ENCODE peak calls at places on chromosomes 1 and 21, in seven cellular contexts. O is HFF-Myc, X is AG04450, C is psoas muscle, Y is mucosa of descending colon, H is ovary, Q is choroid plexus epithelial cell. M is an unnamed sample.

GRCh38 chr1:19754482-19754881 is 45.2 kb downstream of the TMCO4 start:
- DNase-seq in H (no peak), Q (no peak), C (no peak), X (no peak), O (no peak), Y (no peak), M (no peak)

GRCh38 chr21:45430521-45431501 is 25.8 kb downstream of the COL18A1 start:
- DNase-seq in X (peak), H (no peak), Q (peak), Y (no peak), O (no peak), C (no peak), M (no peak)

GRCh38 chr21:17463441-17463840 is 49.4 kb upstream of the CXADR start:
- DNase-seq in Q (peak), Y (peak), X (peak), O (peak), H (no peak), C (no peak), M (no peak)

GRCh38 chr1:170593612-170594011 is 61.6 kb downstream of the GORAB start:
- DNase-seq in Q (no peak), H (no peak), X (no peak), O (no peak), Y (no peak), C (no peak), M (no peak)

GRCh38 chr1:221708076-221708571 is 33.8 kb downstream of the DUSP10 start:
- DNase-seq in Y (peak), Q (peak), C (no peak), X (no peak), O (no peak), H (no peak), M (no peak)

GRCh38 chr21:33360281-33360680 is 35.5 kb downstream of the IFNAR1 start:
- DNase-seq in C (no peak), Y (no peak), X (no peak), Q (peak), H (no peak), O (peak), M (no peak)

GRCh38 chr21:32545948-32546441 is 39.3 kb downstream of the TCP10L start:
- DNase-seq in H (no peak), C (no peak), X (no peak), O (no peak), Y (no peak), Q (no peak), M (no peak)

GRCh38 chr1:184078564-184079107 is 27.1 kb downstream of the TSEN15 start:
- DNase-seq in Q (peak), X (no peak), Y (no peak), H (no peak), O (no peak), C (no peak), M (no peak)

GRCh38 chr1:173248247-173248940 is 41.3 kb upstream of the TNFSF4 start:
- DNase-seq in Y (no peak), Q (no peak), O (no peak), X (no peak), H (no peak), C (no peak), M (no peak)

GRCh38 chr1:3012511-3013291 is 8.6 kb upstream of the ACTRT2 start:
- DNase-seq in X (no peak), O (no peak), Q (no peak), C (peak), H (peak), Y (peak), M (no peak)

GRCh38 chr1:93605026-93605425 is 76.6 kb downstream of the BCAR3 start:
- DNase-seq in H (no peak), X (no peak), Q (no peak), C (no peak), Y (no peak), O (no peak), M (no peak)

GRCh38 chr1:191641420-191642215 is 516.6 kb upstream of the RGS18 start:
- DNase-seq in Y (no peak), C (no peak), O (no peak), Q (peak), H (no peak), X (peak), M (no peak)

GRCh38 chr1:175742790-175743459 is 470 bp downstream of the TNR start:
- DNase-seq in Q (peak), X (no peak), O (peak), H (no peak), Y (peak), C (no peak), M (no peak)

GRCh38 chr1:229437443-229437842 is 3.5 kb upstream of the ACTA1 start:
- DNase-seq in C (no peak), X (no peak), Q (no peak), H (no peak), Y (no peak), O (no peak), M (no peak)

GRCh38 chr1:2290595-2291510 is 62.7 kb downstream of the SKI start:
- DNase-seq in O (peak), H (peak), Q (peak), X (peak), C (peak), Y (peak), M (peak)

GRCh38 chr1:212700892-212701819 is 1.5 kb upstream of the BATF3 start:
- DNase-seq in C (peak), Y (peak), O (no peak), Q (peak), H (peak), X (peak), M (peak)
- H3K4me3 ChIP-seq in C (peak), Y (no peak), O (peak), Q (peak), H (peak), X (peak), M (peak)

GRCh38 chr1:230584660-230585059 is 57.6 kb upstream of the COG2 start:
- DNase-seq in Q (no peak), X (no peak), H (no peak), Y (no peak), C (no peak), O (no peak), M (no peak)

GRCh38 chr1:230578621-230579020 is 63.7 kb upstream of the COG2 start:
- DNase-seq in X (no peak), C (no peak), O (no peak), Y (no peak), H (no peak), Q (no peak), M (no peak)

GRCh38 chr1:230577537-230577936 is 64.7 kb upstream of the COG2 start:
- DNase-seq in Y (no peak), Q (no peak), X (no peak), C (no peak), O (no peak), H (no peak), M (no peak)

GRCh38 chr1:230587056-230587455 is 55.2 kb upstream of the COG2 start:
- DNase-seq in C (no peak), O (no peak), Y (no peak), X (no peak), H (no peak), Q (no peak), M (no peak)

DNA sequence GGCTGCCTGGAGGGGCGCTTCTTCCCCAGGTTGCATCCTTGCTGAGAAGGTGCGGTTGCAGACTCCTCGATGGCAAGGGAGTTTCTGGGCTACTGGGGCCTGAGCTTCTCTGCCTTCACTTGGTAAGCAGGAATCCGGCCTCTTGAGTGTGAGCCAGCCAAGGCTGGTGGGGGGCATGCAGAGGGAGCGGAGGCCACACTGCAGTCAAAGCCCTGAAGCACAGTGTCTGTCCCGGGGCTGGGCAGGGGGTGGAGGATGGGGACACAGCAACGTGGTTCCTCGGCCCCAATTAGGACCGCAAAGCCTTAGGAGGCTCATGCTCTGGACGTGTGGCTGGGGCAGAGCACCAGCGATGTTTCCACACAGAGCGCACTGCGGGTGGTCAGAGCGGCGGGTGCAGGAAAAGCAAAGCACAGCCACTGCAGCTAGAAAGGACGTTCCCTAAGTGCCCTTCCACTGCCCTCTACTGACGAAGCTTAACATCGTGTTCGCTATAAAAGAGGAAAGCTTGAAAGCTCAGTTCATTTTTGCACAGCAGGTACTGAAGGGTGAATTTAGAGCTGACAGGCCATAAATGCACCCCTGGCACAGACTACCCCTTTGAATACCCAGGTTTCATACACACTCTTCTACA is 60.7 kb upstream of the COG2 start:
- DNase-seq in X (no peak), Y (no peak), O (no peak), H (no peak), C (no peak), Q (peak), M (no peak)
- TF ChIP-seq CTCF in X (no peak), Y (no peak), O (peak), H (no peak), C (no peak), Q (peak), M (no peak)

DNA sequence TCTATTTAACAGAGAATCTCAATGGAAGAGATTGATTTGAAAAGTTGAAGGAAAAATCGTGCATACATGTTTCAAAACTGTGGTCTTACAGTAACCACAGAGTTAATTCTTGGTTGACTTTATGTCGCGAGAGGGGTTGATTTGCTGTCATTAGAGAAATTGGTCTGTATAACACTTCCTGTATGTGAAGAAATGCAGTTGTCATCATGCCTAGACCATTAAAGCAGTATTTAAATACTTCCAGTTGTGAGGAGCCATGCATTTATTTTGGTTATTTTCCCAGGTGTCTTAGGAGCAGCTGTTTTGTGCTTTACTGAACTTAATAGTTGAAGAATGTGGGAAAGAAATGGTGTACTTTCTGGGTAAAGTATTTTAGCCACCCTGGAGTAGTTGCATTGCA is 76.2 kb downstream of the NFIA start:
- DNase-seq in C (no peak), Y (no peak), Q (no peak), O (no peak), H (no peak), X (no peak), M (no peak)
- H3K4me3 ChIP-seq in C (no peak), Y (no peak), Q (no peak), O (no peak), H (no peak), X (no peak), M (no peak)

DNA sequence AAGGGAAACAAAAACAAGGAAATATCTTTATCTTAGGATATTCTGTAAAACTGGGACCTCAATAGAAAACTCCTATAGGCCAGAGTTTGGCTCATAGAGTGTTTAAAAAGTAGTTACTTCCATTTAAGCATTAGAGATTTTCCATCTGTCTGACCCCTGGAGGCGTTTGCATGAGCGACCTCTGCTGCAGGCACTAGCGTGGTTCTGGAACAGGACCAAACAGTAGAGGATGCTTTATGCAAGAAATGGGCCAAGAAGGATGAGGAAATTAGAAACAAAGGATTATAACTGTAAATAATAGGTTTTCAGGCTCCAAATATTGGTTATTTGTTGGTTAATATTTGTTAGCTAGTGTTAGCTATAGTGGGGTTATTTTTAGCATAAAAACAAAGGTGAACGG is 5.7 kb downstream of the ZBTB40 start:
- DNase-seq in H (no peak), Q (peak), O (no peak), Y (no peak), C (no peak), X (no peak), M (no peak)
- TF ChIP-seq CTCF in H (no peak), Q (peak), O (peak), Y (no peak), C (no peak), X (peak), M (no peak)

GRCh38 chr1:22653741-22654140 is 705 bp downstream of the C1QB start:
- DNase-seq in X (no peak), Y (no peak), C (no peak), Q (no peak), O (no peak), H (no peak), M (no peak)
- H3K4me3 ChIP-seq in X (no peak), Y (no peak), C (peak), Q (no peak), O (no peak), H (no peak), M (no peak)

DNA sequence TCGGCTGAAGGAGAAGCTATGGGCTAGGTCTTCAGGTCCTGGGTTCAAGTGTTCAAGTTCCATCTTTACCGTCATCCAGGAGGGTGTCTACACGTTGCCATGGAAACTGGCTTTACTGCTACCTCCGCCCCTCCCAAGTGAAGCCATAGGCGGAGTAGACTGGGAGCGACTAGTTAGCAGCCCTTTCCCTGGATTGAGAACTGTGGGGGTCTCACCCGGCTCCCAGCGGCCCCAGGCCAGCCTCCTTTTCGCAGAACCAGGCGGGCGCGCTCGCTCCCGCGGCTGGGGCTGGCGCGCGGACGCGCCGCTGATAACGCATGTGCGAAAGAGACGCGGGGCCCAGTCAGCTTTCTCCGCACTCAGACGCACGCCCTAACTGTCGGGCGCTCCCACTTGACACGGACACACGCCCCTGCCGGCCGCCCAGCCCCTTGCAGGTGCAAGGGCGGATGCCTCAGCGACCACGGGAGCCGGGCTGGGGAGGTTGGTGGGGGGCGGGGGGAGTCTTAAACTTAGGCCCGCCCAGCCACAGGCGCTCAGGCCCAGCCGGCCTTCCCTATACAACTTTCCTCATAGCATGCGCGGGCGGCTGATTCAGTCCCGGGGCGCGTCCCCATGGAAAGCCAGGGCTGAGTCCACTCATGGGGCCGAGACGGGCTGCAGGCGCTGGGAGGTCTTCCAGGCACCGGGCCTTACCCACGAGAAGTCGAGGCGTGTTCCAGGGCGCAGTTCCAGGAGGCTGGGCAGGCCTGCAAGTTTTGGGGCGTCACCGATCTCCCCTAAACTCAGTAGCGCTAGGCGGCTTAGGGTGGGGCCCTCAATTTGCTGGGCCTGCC is 7.4 kb downstream of the EFNA4 start:
- DNase-seq in Q (peak), Y (peak), X (no peak), C (peak), O (no peak), H (peak), M (no peak)
- TF ChIP-seq CTCF in Q (peak), Y (peak), X (peak), C (peak), O (peak), H (peak), M (peak)

GRCh38 chr1:27622828-27623227 is 12.2 kb downstream of the FGR start:
- DNase-seq in H (no peak), C (no peak), Y (no peak), X (no peak), O (no peak), Q (no peak), M (no peak)

GRCh38 chr1:27626031-27626935 is 8.7 kb downstream of the FGR start:
- DNase-seq in Y (no peak), H (no peak), C (no peak), O (no peak), Q (no peak), X (no peak), M (no peak)

GRCh38 chr1:27627051-27627450 is 7.9 kb downstream of the FGR start:
- DNase-seq in Y (no peak), C (peak), X (no peak), O (no peak), H (no peak), Q (no peak), M (no peak)

GRCh38 chr1:27623327-27624212 is 11.4 kb downstream of the FGR start:
- DNase-seq in O (no peak), Q (no peak), H (no peak), C (no peak), X (no peak), Y (no peak), M (no peak)

GRCh38 chr1:27624467-27625233 is 10.3 kb downstream of the FGR start:
- DNase-seq in Q (no peak), C (no peak), X (no peak), Y (no peak), O (no peak), H (no peak), M (no peak)
- H3K4me3 ChIP-seq in Q (no peak), C (no peak), X (no peak), Y (no peak), O (no peak), H (no peak), M (no peak)

DNA sequence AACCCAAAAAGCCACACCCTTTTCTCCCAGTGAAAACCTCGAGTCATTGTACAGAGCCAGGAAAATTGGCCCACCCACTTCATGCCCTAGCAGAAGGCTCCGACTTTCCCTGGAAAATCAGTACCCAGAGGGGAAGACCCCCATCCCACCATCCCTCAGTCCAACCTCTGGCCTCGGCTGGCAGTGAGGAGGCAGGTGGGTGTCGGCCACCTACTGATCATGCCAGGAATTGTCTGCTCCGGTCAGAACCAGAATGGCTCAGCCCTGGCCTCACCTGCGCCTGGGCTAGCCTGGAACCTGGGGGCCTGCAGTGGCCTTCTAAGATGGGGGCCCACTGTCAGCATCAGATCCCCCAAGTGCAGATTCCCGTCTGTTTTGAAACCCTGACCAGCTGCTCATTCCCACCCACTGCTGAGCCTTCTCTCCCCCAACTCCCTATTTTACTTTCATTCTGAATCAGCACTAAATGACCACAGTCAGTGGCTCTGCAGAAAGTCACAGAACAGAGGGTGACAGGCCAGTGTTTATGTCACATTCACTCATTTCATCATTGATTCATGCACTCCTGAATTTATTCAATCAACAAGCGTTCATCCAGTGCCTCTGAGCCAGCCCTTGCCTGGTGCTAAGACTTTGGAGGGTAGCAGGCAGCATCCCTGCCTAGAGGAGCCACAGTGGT is 3.0 kb upstream of the S100A9 start:
- DNase-seq in Y (no peak), Q (no peak), X (no peak), H (no peak), C (no peak), O (no peak), M (no peak)
- TF ChIP-seq CTCF in Y (no peak), Q (no peak), X (no peak), H (no peak), C (no peak), O (no peak), M (peak)

M was measured in astrocyte of the cerebellum.